ENCODE peak calls at places on chromosomes 11 and 22, in five cellular contexts. H is PC-9, G is PC-3, C is GM23338, V is HCT116. Z is an unnamed sample.

GRCh38 chr11:126310229-126310991 is 6.5 kb downstream of the DCPS start:
- DNase-seq in H (peak; percentile 73), G (peak; percentile 87), C (peak; percentile 83), V (peak; percentile 42), Z (peak; percentile 83)

GRCh38 chr11:61293869-61294716 is 1.0 kb downstream of the VWCE start:
- DNase-seq in H (peak; percentile 25), G (peak; percentile 22), C (peak; percentile 50), V (no peak), Z (peak; percentile 75)

GRCh38 chr11:69721745-69722144 is 17.9 kb upstream of the FGF19 start:
- DNase-seq in H (peak; percentile 45), G (peak; percentile 74), C (peak; percentile 59), V (no peak), Z (no peak)

GRCh38 chr11:83025267-83025704 is 46.4 kb downstream of the RAB30 start:
- DNase-seq in H (no peak), G (peak; percentile 38), C (peak; percentile 22), V (no peak), Z (no peak)

GRCh38 chr11:132475046-132475445 is 1057.3 kb downstream of the OPCML start:
- DNase-seq in H (no peak), G (no peak), C (no peak), V (no peak), Z (peak; percentile 24)

GRCh38 chr11:64947202-64947814 is 11.6 kb upstream of the GPHA2 start:
- DNase-seq in H (no peak), G (no peak), C (no peak), V (no peak), Z (no peak)

GRCh38 chr22:50184541-50185383 is 951 bp upstream of the TRABD start:
- DNase-seq in H (no peak), G (no peak), C (peak; percentile 61), V (no peak), Z (no peak)

GRCh38 chr22:35314161-35314942 is 14.7 kb downstream of the TOM1 start:
- DNase-seq in H (peak; percentile 40), G (no peak), C (peak; percentile 51), V (no peak), Z (no peak)

GRCh38 chr11:78292109-78292803 is 103.5 kb downstream of the USP35 start:
- DNase-seq in H (no peak), G (no peak), C (no peak), V (no peak), Z (no peak)

GRCh38 chr22:32079110-32080089 is 36.3 kb downstream of the SLC5A1 start:
- DNase-seq in H (peak; percentile 47), G (peak; percentile 77), C (peak; percentile 67), V (peak; percentile 41), Z (peak; percentile 86)

GRCh38 chr22:24155597-24156145 is 25.6 kb upstream of the SUSD2 start:
- DNase-seq in H (peak; percentile 54), G (peak; percentile 51), C (peak; percentile 79), V (no peak), Z (peak; percentile 93)

GRCh38 chr11:115215694-115216615 is 288.3 kb downstream of the CADM1 start:
- DNase-seq in H (no peak), G (no peak), C (peak; percentile 75), V (no peak), Z (peak; percentile 19)

GRCh38 chr11:123428221-123428631 is 1.8 kb upstream of the GRAMD1B start:
- DNase-seq in H (no peak), G (no peak), C (no peak), V (no peak), Z (peak; percentile 40)

GRCh38 chr11:396511-396947 is 2.5 kb downstream of the PKP3 start:
- DNase-seq in H (no peak), G (no peak), C (peak; percentile 52), V (no peak), Z (peak; percentile 66)

GRCh38 chr11:94139421-94139820 is 10.8 kb downstream of the PANX1 start:
- DNase-seq in H (no peak), G (no peak), C (peak; percentile 60), V (no peak), Z (no peak)

GRCh38 chr11:17473071-17473744 is 3.4 kb downstream of the ABCC8 start:
- DNase-seq in H (no peak), G (peak; percentile 56), C (peak; percentile 95), V (peak; percentile 68), Z (peak; percentile 5)

GRCh38 chr22:23847991-23848864 is 9.4 kb upstream of the DERL3 start:
- DNase-seq in H (no peak), G (no peak), C (peak; percentile 66), V (no peak), Z (no peak)

GRCh38 chr11:134030853-134031252 is 38.0 kb upstream of the JAM3 start:
- DNase-seq in H (no peak), G (no peak), C (peak; percentile 69), V (no peak), Z (no peak)

GRCh38 chr11:132908017-132908810 is 624.1 kb downstream of the OPCML start:
- DNase-seq in H (no peak), G (no peak), C (no peak), V (no peak), Z (no peak)

GRCh38 chr22:31160328-31160978 is 471 bp downstream of the RNF185 start:
- DNase-seq in H (no peak), G (no peak), C (no peak), V (no peak), Z (peak; percentile 69)

GRCh38 chr22:33829549-33830280 is 90.6 kb downstream of the LARGE1 start:
- DNase-seq in H (no peak), G (no peak), C (peak; percentile 49), V (no peak), Z (no peak)

GRCh38 chr11:29282088-29282487 is 734.7 kb downstream of the KCNA4 start:
- DNase-seq in H (peak; percentile 61), G (peak; percentile 95), C (no peak), V (peak; percentile 81), Z (peak; percentile 94)

GRCh38 chr11:99803501-99803900 is 782.8 kb downstream of the CNTN5 start:
- DNase-seq in H (no peak), G (peak; percentile 14), C (no peak), V (no peak), Z (no peak)

GRCh38 chr11:103547691-103548090 is 438.5 kb downstream of the DYNC2H1 start:
- DNase-seq in H (no peak), G (no peak), C (no peak), V (no peak), Z (no peak)

GRCh38 chr11:117181586-117182550 is 3.3 kb downstream of the SIDT2 start:
- DNase-seq in H (no peak), G (no peak), C (no peak), V (no peak), Z (no peak)

GRCh38 chr11:37505406-37505805 is 907.4 kb upstream of the RAG2 start:
- DNase-seq in H (peak; percentile 21), G (peak; percentile 80), C (peak; percentile 1), V (no peak), Z (no peak)
- H3K27ac ChIP-seq in H (peak overlapping the region; percentile 99), G (peak overlapping the region; percentile 100), C (no peak overlapping the region), V (no peak overlapping the region), Z (no peak overlapping the region)

GRCh38 chr11:95991101-95991500 is 67.2 kb upstream of the MTMR2 start:
- DNase-seq in H (peak; percentile 71), G (peak; percentile 67), C (no peak), V (no peak), Z (peak; percentile 29)
- H3K9me2 ChIP-seq in H (no peaks in the 10 kb centered on the region), G (no peaks in the 10 kb centered on the region), C (no peaks in the 10 kb centered on the region), V (no peaks in the 10 kb centered on the region), Z (no peaks in the 10 kb centered on the region)

GRCh38 chr22:45966892-45967365 is 10.0 kb downstream of the WNT7B start:
- DNase-seq in H (no peak), G (no peak), C (peak; percentile 50), V (no peak), Z (no peak)
- H4K20me1 ChIP-seq in H (peaks cover 98% of the 10 kb centered on the region), G (peaks cover 48% of the 10 kb centered on the region), C (no peaks in the 10 kb centered on the region), V (no peaks in the 10 kb centered on the region), Z (no peaks in the 10 kb centered on the region)

GRCh38 chr22:20298110-20298802 is 21.6 kb downstream of the DGCR6L start:
- DNase-seq in H (no peak), G (no peak), C (peak; percentile 43), V (no peak), Z (no peak)

GRCh38 chr22:20296598-20296997 is 23.3 kb downstream of the DGCR6L start:
- DNase-seq in H (no peak), G (no peak), C (no peak), V (no peak), Z (no peak)

GRCh38 chr22:20299736-20300136 is 20.1 kb downstream of the DGCR6L start:
- DNase-seq in H (no peak), G (peak; percentile 26), C (peak; percentile 58), V (no peak), Z (peak; percentile 57)

GRCh38 chr22:20297414-20298109 is 22.3 kb downstream of the DGCR6L start:
- DNase-seq in H (no peak), G (no peak), C (no peak), V (no peak), Z (no peak)

DNA sequence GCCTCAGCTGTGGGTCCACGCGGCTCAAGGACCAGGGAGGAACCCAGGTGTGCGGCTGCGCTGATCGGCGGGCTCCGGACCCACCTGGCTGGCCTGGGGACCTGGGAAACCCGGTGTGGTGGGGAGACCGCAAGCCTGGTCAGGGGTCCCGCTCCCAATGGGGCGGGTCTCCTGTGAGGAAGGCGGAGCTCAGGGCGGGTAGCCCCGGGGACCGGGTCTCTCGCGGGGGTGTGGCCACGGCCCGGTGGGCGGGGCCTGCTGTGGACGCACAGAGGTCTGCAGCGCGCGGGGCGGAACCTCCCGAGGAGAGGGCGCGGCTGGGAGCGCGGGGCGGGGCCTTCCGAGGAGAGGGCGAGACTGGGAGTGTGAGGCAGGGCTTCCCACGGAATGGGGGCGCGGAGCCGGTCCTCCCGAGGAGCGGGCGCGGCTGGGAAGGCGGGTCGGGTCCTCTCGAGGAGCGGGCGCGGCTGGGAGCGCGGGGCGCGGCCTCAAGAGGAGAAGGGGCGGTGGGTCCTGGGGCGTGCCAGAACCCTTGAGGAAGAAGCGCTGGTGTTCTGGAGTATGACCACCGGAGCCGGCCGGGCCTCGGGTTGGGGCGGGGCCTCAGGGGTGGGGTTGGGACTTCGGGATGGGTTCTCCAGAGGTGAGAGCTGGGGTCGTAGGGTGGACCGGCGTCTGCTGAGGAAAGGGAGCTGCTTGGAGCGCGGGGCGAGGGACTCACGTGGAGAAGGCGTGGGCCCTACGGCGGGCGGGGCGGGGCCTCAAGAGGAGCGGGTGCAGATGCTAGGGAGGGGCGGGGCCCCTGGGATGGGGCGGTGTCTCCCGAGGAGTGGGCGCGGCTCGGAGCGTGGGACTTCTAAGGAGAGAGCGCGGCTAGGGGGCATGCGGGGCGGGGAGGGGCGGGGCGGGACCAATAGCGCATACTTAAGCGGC is 20.8 kb downstream of the DGCR6L start:
- DNase-seq in H (peak; percentile 68), G (peak; percentile 78), C (peak; percentile 92), V (peak; percentile 71), Z (peak; percentile 85)
- H3K27ac ChIP-seq in H (no peak overlapping the region), G (no peak overlapping the region), C (no peak overlapping the region), V (peak overlapping the region; percentile 48), Z (no peak overlapping the region)